ENCODE peak calls at places on chromosomes 12 and 14, in eight cellular contexts. J is dorsolateral prefrontal cortex; C is Right ventricle myocardium superior; W is NCI-H2029 treated with DMSO at 0.1 percent for 48 hours; Q is NCI-H2081; F is HT-29; D is activated B cell treated with CpG ODN at 0.5 μM for 24 hours; X is stimulated activated CD4-positive, alpha-beta T cell treated with anti-CD3 and anti-CD28 coated beads, Interleukin-4, amount 100 ng/mL, for 24 hours. O is an unnamed sample.

GRCh38 chr12:122297494-122297893 is 31.2 kb upstream of the VPS33A start:
- DNase-seq in J (no peak), C (no peak), W (no peak), Q (no peak), F (no peak), D (no peak), X (no peak), O (no peak)

GRCh38 chr12:109544955-109545531 is 28.3 kb downstream of the MMAB start:
- DNase-seq in J (no peak), C (no peak), W (no peak), Q (peak; percentile 31), F (no peak), D (no peak), X (no peak), O (peak; percentile 57)

GRCh38 chr12:130831876-130832405 is 7.1 kb downstream of the STX2 start:
- DNase-seq in J (no peak), C (no peak), W (no peak), Q (no peak), F (no peak), D (no peak), X (no peak), O (no peak)

GRCh38 chr14:70186826-70187483 is 1.8 kb downstream of the SLC8A3 start:
- DNase-seq in J (peak; percentile 32), C (no peak), W (no peak), Q (no peak), F (no peak), D (no peak), X (no peak), O (no peak)

GRCh38 chr14:56216631-56217379 is 98.6 kb downstream of the PELI2 start:
- DNase-seq in J (peak; percentile 57), C (peak; percentile 84), W (peak; percentile 73), Q (peak; percentile 76), F (no peak), D (no peak), X (no peak), O (no peak)

GRCh38 chr12:114396869-114397719 is 8.8 kb downstream of the TBX5 start:
- DNase-seq in J (no peak), C (no peak), W (no peak), Q (no peak), F (no peak), D (no peak), X (no peak), O (no peak)

GRCh38 chr12:53599579-53599978 is 26.6 kb downstream of the ATF7 start:
- DNase-seq in J (no peak), C (no peak), W (no peak), Q (no peak), F (peak; percentile 11), D (no peak), X (no peak), O (no peak)

GRCh38 chr12:26277511-26278246 is 82.3 kb downstream of the SSPN start:
- DNase-seq in J (no peak), C (no peak), W (no peak), Q (no peak), F (no peak), D (no peak), X (no peak), O (no peak)

GRCh38 chr12:53065975-53066593 is 13.1 kb downstream of the SPRYD3 start:
- DNase-seq in J (peak; percentile 69), C (peak; percentile 85), W (peak; percentile 36), Q (peak; percentile 68), F (peak; percentile 95), D (peak; percentile 55), X (peak; percentile 75), O (no peak)

GRCh38 chr12:132638541-132639408 is 20.2 kb downstream of the P2RX2 start:
- DNase-seq in J (peak; percentile 44), C (no peak), W (no peak), Q (peak; percentile 14), F (peak; percentile 53), D (no peak), X (no peak), O (no peak)

GRCh38 chr12:572532-572899 is 90.7 kb downstream of the NINJ2 start:
- DNase-seq in J (no peak), C (no peak), W (no peak), Q (no peak), F (peak; percentile 18), D (no peak), X (no peak), O (no peak)

GRCh38 chr12:49910331-49911212 is 6.9 kb upstream of the FAIM2 start:
- DNase-seq in J (no peak), C (no peak), W (no peak), Q (no peak), F (no peak), D (no peak), X (no peak), O (no peak)

GRCh38 chr12:107393043-107393725 is 292.4 kb upstream of the PWP1 start:
- DNase-seq in J (no peak), C (no peak), W (no peak), Q (no peak), F (no peak), D (no peak), X (no peak), O (no peak)

GRCh38 chr14:95374262-95374997 is 54.7 kb upstream of the CLMN start:
- DNase-seq in J (no peak), C (no peak), W (no peak), Q (no peak), F (peak; percentile 1), D (no peak), X (no peak), O (no peak)

GRCh38 chr14:77124345-77125274 is 17.0 kb downstream of the ZDHHC22 start:
- DNase-seq in J (peak; percentile 67), C (peak; percentile 68), W (no peak), Q (peak; percentile 70), F (peak; percentile 25), D (peak; percentile 80), X (peak; percentile 36), O (no peak)

GRCh38 chr12:132700212-132700913 is 10.3 kb upstream of the PGAM5 start:
- DNase-seq in J (no peak), C (no peak), W (peak; percentile 12), Q (no peak), F (peak; percentile 45), D (no peak), X (no peak), O (peak; percentile 94)

GRCh38 chr14:92439551-92440344 is 73.8 kb upstream of the RIN3 start:
- DNase-seq in J (no peak), C (peak; percentile 85), W (peak; percentile 47), Q (peak; percentile 97), F (no peak), D (peak; percentile 32), X (no peak), O (no peak)

GRCh38 chr12:7948585-7949264 is 12.7 kb upstream of the SLC2A3 start:
- DNase-seq in J (no peak), C (no peak), W (no peak), Q (no peak), F (no peak), D (no peak), X (no peak), O (no peak)

GRCh38 chr14:101075025-101075800 is 171.7 kb upstream of the RTL1 start:
- DNase-seq in J (peak; percentile 6), C (no peak), W (no peak), Q (no peak), F (no peak), D (peak; percentile 12), X (no peak), O (no peak)

GRCh38 chr12:100672075-100672592 is 98.7 kb downstream of the GAS2L3 start:
- DNase-seq in J (no peak), C (no peak), W (no peak), Q (no peak), F (peak; percentile 42), D (no peak), X (no peak), O (no peak)

GRCh38 chr12:27534060-27534764 is 10.2 kb downstream of the PPFIBP1 start:
- DNase-seq in J (no peak), C (no peak), W (no peak), Q (no peak), F (no peak), D (no peak), X (peak; percentile 16), O (no peak)